ENCODE peak calls at places on chromosomes 12 and 14, in four cellular contexts. U is NCI-H1092, N is GM06990, E is AG10803. Q is an unnamed sample.

GRCh38 chr12:14668591-14668990 is 27.8 kb downstream of the GUCY2C start:
- DNase-seq in U (no peak), N (no peak), E (no peak), Q (no peak)

GRCh38 chr12:101441835-101442234 is 33.3 kb upstream of the SPIC start:
- DNase-seq in U (no peak), N (no peak), E (no peak), Q (no peak)

GRCh38 chr14:65297744-65298143 is 114.8 kb upstream of the FUT8 start:
- DNase-seq in U (no peak), N (no peak), E (no peak), Q (no peak)

GRCh38 chr12:124835652-124836410 is 27.8 kb downstream of the SCARB1 start:
- DNase-seq in U (no peak), N (no peak), E (no peak), Q (no peak)

GRCh38 chr14:31038521-31039166 is 12.5 kb upstream of the STRN3 start:
- DNase-seq in U (no peak), N (no peak), E (no peak), Q (peak; percentile 17)

GRCh38 chr12:15897433-15897832 is 13.7 kb upstream of the DERA start:
- DNase-seq in U (no peak), N (no peak), E (peak; percentile 43), Q (no peak)

GRCh38 chr14:78530078-78530477 is 359.9 kb downstream of the NRXN3 start:
- DNase-seq in U (no peak), N (no peak), E (no peak), Q (no peak)

GRCh38 chr14:26621807-26622560 is 24.2 kb upstream of the NOVA1 start:
- DNase-seq in U (no peak), N (no peak), E (peak; percentile 26), Q (peak; percentile 61)

GRCh38 chr14:51094282-51094821 is 553 bp downstream of the TRIM9 start:
- DNase-seq in U (peak; percentile 43), N (no peak), E (no peak), Q (peak; percentile 3)